ENCODE peak calls at places on chromosomes 7 and 10, in four cellular contexts. J is stimulated activated naive CD4-positive, alpha-beta T cell; Z is BE2C; U is GM13977. M is an unnamed sample.
A peak's percentile ranks its signal among the peaks of the same experiment; 100 is the strongest.

GRCh38 chr10:18402766-18403346 is 248.5 kb downstream of the NSUN6 start:
- DNase-seq in J (no peak), Z (no peak), U (no peak), M (no peak)

GRCh38 chr7:26078437-26079362 is 73.3 kb upstream of the NFE2L3 start:
- DNase-seq in J (peak; percentile 79), U (peak; percentile 70), Z (peak; percentile 75), M (peak; percentile 94)

GRCh38 chr7:1619152-1620079 is 49.6 kb upstream of the PSMG3 start:
- DNase-seq in Z (no peak), U (peak; percentile 80), J (no peak), M (no peak)

GRCh38 chr7:24425664-24426063 is 141.7 kb downstream of the NPY start:
- DNase-seq in J (no peak), Z (no peak), U (no peak), M (no peak)

GRCh38 chr7:130891254-130892094 is 157.5 kb upstream of the KLF14 start:
- DNase-seq in Z (no peak), J (no peak), U (no peak), M (no peak)

GRCh38 chr7:51275532-51275931 is 41.1 kb downstream of the COBL start:
- DNase-seq in J (no peak), U (no peak), Z (no peak), M (no peak)

GRCh38 chr7:106770191-106770590 is 94.9 kb upstream of the PIK3CG start:
- DNase-seq in U (no peak), J (no peak), Z (no peak), M (no peak)

GRCh38 chr7:134154581-134155130 is 27.5 kb downstream of the LRGUK start:
- DNase-seq in Z (no peak), U (no peak), J (no peak), M (no peak)

GRCh38 chr7:139231513-139232376 is 708 bp downstream of the UBN2 start:
- DNase-seq in Z (peak; percentile 41), J (peak; percentile 39), U (peak; percentile 66), M (peak; percentile 54)

GRCh38 chr10:100662067-100662466 is 83.3 kb upstream of the PAX2 start:
- DNase-seq in J (no peak), U (no peak), Z (no peak), M (no peak)

GRCh38 chr7:83806538-83806937 is 157.6 kb upstream of the SEMA3E start:
- DNase-seq in U (no peak), J (no peak), Z (no peak), M (no peak)

GRCh38 chr7:37759519-37759918 is 76.0 kb downstream of the GPR141 start:
- DNase-seq in U (no peak), Z (no peak), J (no peak), M (peak; percentile 82)

GRCh38 chr7:114825423-114825951 is 96.4 kb upstream of the MDFIC start:
- DNase-seq in U (no peak), Z (no peak), J (no peak), M (no peak)

GRCh38 chr7:1566687-1567081 is 3.1 kb downstream of the PSMG3 start:
- DNase-seq in J (no peak), U (no peak), Z (no peak), M (no peak)

GRCh38 chr7:96614154-96614867 is 95.3 kb downstream of the SEM1 start:
- DNase-seq in U (no peak), J (no peak), Z (no peak), M (no peak)

GRCh38 chr10:103929396-103929921 is 11.5 kb upstream of the STN1 start:
- DNase-seq in Z (no peak), U (no peak), J (no peak), M (peak; percentile 69)

GRCh38 chr7:97024209-97025129 is at the start of gene DLX5:
- DNase-seq in Z (peak; percentile 61), J (no peak), U (peak; percentile 31), M (peak; percentile 64)

GRCh38 chr10:43396928-43397624 is 11.9 kb downstream of the HNRNPF start:
- DNase-seq in J (peak; percentile 67), U (peak; percentile 93), Z (peak; percentile 89), M (peak; percentile 81)

GRCh38 chr10:4847580-4848020 is 21.6 kb downstream of the AKR1E2 start:
- DNase-seq in U (peak; percentile 14), Z (no peak), J (no peak), M (no peak)

GRCh38 chr7:143252002-143252401 is 11.2 kb upstream of the GSTK1 start:
- DNase-seq in Z (no peak), U (no peak), J (peak; percentile 10), M (no peak)

GRCh38 chr10:13661261-13661660 is 74.5 kb downstream of the PRPF18 start:
- DNase-seq in U (no peak), Z (no peak), J (no peak), M (no peak)

M was measured in glutamatergic neuron.